ENCODE peak calls at places on chromosomes 13 and 19, in four cellular contexts. U is BE2C; C is CD4-positive, alpha-beta T cell; P is kidney epithelial cell. K is an unnamed sample.

GRCh38 chr19:44228318-44228717 is 16.0 kb downstream of the ZNF227 start:
- DNase-seq in C (no peak), U (no peak), P (no peak), K (no peak)

GRCh38 chr19:12938054-12938535 is 314 bp upstream of the CALR start:
- DNase-seq in U (peak), C (peak), P (peak), K (peak)

GRCh38 chr13:110233682-110234280 is 73.2 kb downstream of the COL4A1 start:
- DNase-seq in P (no peak), U (no peak), C (no peak), K (no peak)

GRCh38 chr13:91280806-91281205 is 66.7 kb upstream of the MIR17HG start:
- DNase-seq in U (peak), P (no peak), C (no peak), K (peak)

GRCh38 chr13:112956516-112957294 is 12.3 kb upstream of the MCF2L start:
- DNase-seq in C (no peak), P (no peak), U (no peak), K (no peak)

GRCh38 chr19:1027020-1027952 is 878 bp downstream of the CNN2 start:
- DNase-seq in C (no peak), P (no peak), U (no peak), K (peak)

GRCh38 chr13:70424428-70424827 is 316.2 kb upstream of the KLHL1 start:
- DNase-seq in P (no peak), U (peak), C (no peak), K (no peak)

GRCh38 chr19:58577581-58578429 is 4.7 kb upstream of the MZF1 start:
- DNase-seq in U (no peak), C (no peak), P (no peak), K (no peak)

GRCh38 chr13:72166102-72166660 is 299.2 kb upstream of the DACH1 start:
- DNase-seq in C (no peak), U (no peak), P (no peak), K (peak)

GRCh38 chr13:73215807-73216206 is 157.0 kb downstream of the KLF5 start:
- DNase-seq in P (peak), C (no peak), U (no peak), K (peak)

GRCh38 chr13:27442071-27442647 is 8.2 kb downstream of the MTIF3 start:
- DNase-seq in C (no peak), U (no peak), P (no peak), K (no peak)

K was measured in ELR.